ENCODE peak calls at places on chromosome 4, in nine cellular contexts. N is BJ, Q is suprapubic skin, K is mucosa of descending colon, E is fibroblast of lung, H is bronchial epithelial cell, U is MG63, J is tibial artery, C is AG09309. O is an unnamed sample.

GRCh38 chr4:80035336-80035735 is 37.7 kb downstream of the ANTXR2 start:
- DNase-seq in N (no peak), Q (no peak), K (no peak), E (no peak), H (no peak), U (no peak), J (no peak), C (no peak), O (no peak)

GRCh38 chr4:102692474-102692873 is 68.3 kb downstream of the MANBA start:
- DNase-seq in N (no peak), Q (no peak), K (no peak), E (no peak), H (no peak), U (no peak), J (no peak), C (no peak), O (no peak)

GRCh38 chr4:187840814-187841213 is 154.8 kb upstream of the ZFP42 start:
- DNase-seq in N (no peak), Q (no peak), K (no peak), E (no peak), H (peak; percentile 8), U (peak; percentile 26), J (no peak), C (no peak), O (no peak)

GRCh38 chr4:174265917-174266316 is 17.6 kb downstream of the FBXO8 start:
- DNase-seq in N (no peak), Q (no peak), K (no peak), E (no peak), H (no peak), U (no peak), J (no peak), C (no peak), O (no peak)

GRCh38 chr4:5037553-5038551 is 13.4 kb upstream of the STK32B start:
- DNase-seq in N (peak; percentile 95), Q (no peak), K (no peak), E (peak; percentile 94), H (peak; percentile 92), U (peak; percentile 50), J (peak; percentile 76), C (peak; percentile 96), O (peak; percentile 89)

GRCh38 chr4:83639849-83640493 is 104.1 kb downstream of the GPAT3 start:
- DNase-seq in N (no peak), Q (no peak), K (no peak), E (peak; percentile 59), H (peak; percentile 77), U (no peak), J (peak; percentile 42), C (peak; percentile 53), O (peak; percentile 80)

GRCh38 chr4:165765053-165765452 is 108.0 kb upstream of the TLL1 start:
- DNase-seq in N (no peak), Q (no peak), K (no peak), E (no peak), H (peak; percentile 92), U (no peak), J (no peak), C (no peak), O (no peak)

GRCh38 chr4:40916218-40916555 is 166.4 kb downstream of the NSUN7 start:
- DNase-seq in N (no peak), Q (no peak), K (no peak), E (peak; percentile 86), H (peak; percentile 38), U (peak; percentile 75), J (peak; percentile 69), C (no peak), O (peak; percentile 73)

GRCh38 chr4:17515724-17516407 is 901 bp downstream of the CLRN2 start:
- DNase-seq in N (no peak), Q (no peak), K (no peak), E (no peak), H (no peak), U (no peak), J (no peak), C (no peak), O (no peak)

GRCh38 chr4:69823481-69824186 is 36.3 kb downstream of the SULT1E1 start:
- DNase-seq in N (no peak), Q (no peak), K (peak; percentile 83), E (no peak), H (peak; percentile 49), U (peak; percentile 19), J (no peak), C (no peak), O (peak; percentile 42)

GRCh38 chr4:137664055-137664405 is 131.7 kb upstream of the PCDH18 start:
- DNase-seq in N (peak; percentile 88), Q (no peak), K (no peak), E (peak; percentile 69), H (peak; percentile 26), U (no peak), J (no peak), C (peak; percentile 89), O (peak; percentile 84)

GRCh38 chr4:36676139-36677050 is 395.0 kb downstream of the DTHD1 start:
- DNase-seq in N (no peak), Q (no peak), K (no peak), E (peak; percentile 11), H (peak; percentile 68), U (no peak), J (no peak), C (no peak), O (peak; percentile 16)

GRCh38 chr4:100286601-100287000 is 96.3 kb upstream of the DDIT4L start:
- DNase-seq in N (no peak), Q (no peak), K (no peak), E (no peak), H (no peak), U (no peak), J (no peak), C (no peak), O (no peak)

GRCh38 chr4:92304636-92305035 is 870 bp downstream of the GRID2 start:
- DNase-seq in N (no peak), Q (no peak), K (no peak), E (no peak), H (no peak), U (no peak), J (no peak), C (no peak), O (peak; percentile 16)

GRCh38 chr4:128450326-128451120 is 162.9 kb upstream of the PGRMC2 start:
- DNase-seq in N (no peak), Q (no peak), K (no peak), E (peak; percentile 38), H (no peak), U (no peak), J (no peak), C (no peak), O (no peak)

GRCh38 chr4:26212528-26212927 is 108.3 kb upstream of the RBPJ start:
- DNase-seq in N (no peak), Q (no peak), K (no peak), E (no peak), H (no peak), U (no peak), J (no peak), C (no peak), O (no peak)

GRCh38 chr4:87863486-87863885 is 30.7 kb downstream of the MEPE start:
- DNase-seq in N (no peak), Q (no peak), K (no peak), E (no peak), H (no peak), U (no peak), J (no peak), C (no peak), O (no peak)

DNA sequence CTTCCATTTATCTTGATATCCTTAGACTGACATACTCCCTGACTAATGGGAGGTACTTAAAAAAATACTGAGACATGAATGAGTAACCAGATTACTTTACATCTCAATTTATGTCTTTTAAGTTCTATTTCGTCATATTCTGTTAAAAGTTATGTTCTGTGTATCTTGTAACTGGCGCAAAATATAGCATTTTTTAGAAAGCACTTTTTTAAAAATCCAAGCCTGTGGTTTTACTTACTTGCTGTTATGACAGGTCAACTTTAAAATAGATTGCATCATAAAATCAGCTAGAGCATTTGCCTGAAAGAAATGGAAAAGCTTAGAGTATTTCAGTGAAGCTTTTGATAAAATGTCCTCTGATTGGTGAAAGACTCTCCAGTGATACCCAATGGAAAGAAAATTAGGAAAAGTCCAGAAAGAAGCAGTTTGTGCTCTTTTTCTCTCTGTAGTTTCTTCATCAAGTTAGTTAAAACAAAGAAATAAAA is 1892.3 kb upstream of the TENM3 start:
- DNase-seq in N (no peak), Q (no peak), K (no peak), E (no peak), H (no peak), U (no peak), J (no peak), C (no peak), O (no peak)
- H3K4me3 ChIP-seq in N (no peak overlapping the region), Q (no peak overlapping the region), K (no peak overlapping the region), E (no peak overlapping the region), H (no peak overlapping the region), U (no peak overlapping the region), J (no peak overlapping the region), C (no peak overlapping the region), O (no peak overlapping the region)

GRCh38 chr4:8858188-8858924 is 13.3 kb downstream of the HMX1 start:
- DNase-seq in N (no peak), Q (no peak), K (no peak), E (no peak), H (no peak), U (no peak), J (no peak), C (no peak), O (no peak)
- H3K4me3 ChIP-seq in N (no peak overlapping the region), Q (peak overlapping the region; percentile 38), K (no peak overlapping the region), E (no peak overlapping the region), H (no peak overlapping the region), U (no peak overlapping the region), J (peak overlapping the region; percentile 32), C (no peak overlapping the region), O (no peak overlapping the region)

GRCh38 chr4:184896868-184897715 is 71.3 kb upstream of the ACSL1 start:
- DNase-seq in N (no peak), Q (no peak), K (no peak), E (no peak), H (no peak), U (no peak), J (no peak), C (peak; percentile 13), O (no peak)
- H3K4me3 ChIP-seq in N (no peak overlapping the region), Q (no peak overlapping the region), K (no peak overlapping the region), E (no peak overlapping the region), H (no peak overlapping the region), U (no peak overlapping the region), J (no peak overlapping the region), C (no peak overlapping the region), O (no peak overlapping the region)

DNA sequence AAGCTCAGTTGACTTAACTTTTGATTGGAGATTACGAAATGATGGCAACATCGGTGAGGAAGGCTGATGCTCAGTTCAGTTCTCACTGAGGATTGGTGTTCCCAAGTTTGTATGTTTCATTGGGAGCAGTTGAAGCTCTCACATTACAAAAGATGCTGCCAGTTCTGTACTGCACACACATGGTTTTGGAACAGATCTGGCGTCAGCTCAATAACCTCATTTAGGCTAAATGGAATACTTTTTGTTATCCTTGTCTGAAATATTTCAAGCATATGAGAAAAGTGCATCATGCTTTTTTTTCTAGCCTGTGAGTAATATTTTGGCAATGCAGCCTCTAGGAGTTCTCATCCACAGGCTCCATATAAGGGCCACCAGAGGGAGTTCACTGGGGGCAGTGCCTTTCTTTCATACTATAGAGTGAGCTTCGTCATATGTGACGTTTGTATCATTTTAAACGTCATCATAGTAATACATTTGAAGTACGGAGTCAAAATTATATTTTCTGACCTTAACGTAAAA is 4.1 kb downstream of the ENPEP start:
- DNase-seq in N (peak; percentile 98), Q (no peak), K (no peak), E (peak; percentile 95), H (peak; percentile 37), U (peak; percentile 4), J (no peak), C (peak; percentile 97), O (peak; percentile 94)
- H3K4me3 ChIP-seq in N (no peak overlapping the region), Q (no peak overlapping the region), K (no peak overlapping the region), E (no peak overlapping the region), H (no peak overlapping the region), U (no peak overlapping the region), J (no peak overlapping the region), C (no peak overlapping the region), O (no peak overlapping the region)